ENCODE peak calls at places on chromosomes 11 and 22, in six cellular contexts. One of them, this sample, is unnamed.
A peak's percentile ranks its signal among the peaks of the same experiment; 100 is the strongest.

GRCh38 chr11:10660323-10660722 is 33.2 kb downstream of the IRAG1 start:
- DNase-seq in foreskin fibroblast: no peak
- DNase-seq in adrenal gland: no peak
- DNase-seq in AG09309: no peak
- DNase-seq in uterus: no peak
- DNase-seq in fibroblast of mammary gland: no peak
- DNase-seq in this sample: no peak

GRCh38 chr11:117183724-117184349 is 5.3 kb downstream of the SIDT2 start:
- DNase-seq in foreskin fibroblast: no peak
- DNase-seq in adrenal gland: peak; percentile 9
- DNase-seq in AG09309: no peak
- DNase-seq in uterus: peak; percentile 10
- DNase-seq in fibroblast of mammary gland: no peak
- DNase-seq in this sample: no peak

GRCh38 chr11:122205036-122205435 is 89.0 kb upstream of the BLID start:
- DNase-seq in foreskin fibroblast: no peak
- DNase-seq in adrenal gland: no peak
- DNase-seq in AG09309: no peak
- DNase-seq in uterus: no peak
- DNase-seq in fibroblast of mammary gland: no peak
- DNase-seq in this sample: no peak

GRCh38 chr11:7575841-7576451 is 62.1 kb downstream of the PPFIBP2 start:
- DNase-seq in foreskin fibroblast: no peak
- DNase-seq in adrenal gland: no peak
- DNase-seq in AG09309: no peak
- DNase-seq in uterus: no peak
- DNase-seq in fibroblast of mammary gland: no peak
- DNase-seq in this sample: no peak

GRCh38 chr11:97656356-97656755 is 1266.5 kb downstream of the JRKL start:
- DNase-seq in foreskin fibroblast: no peak
- DNase-seq in adrenal gland: no peak
- DNase-seq in AG09309: no peak
- DNase-seq in uterus: no peak
- DNase-seq in fibroblast of mammary gland: no peak
- DNase-seq in this sample: no peak

GRCh38 chr22:43529954-43530863 is 118.4 kb downstream of the MPPED1 start:
- DNase-seq in foreskin fibroblast: no peak
- DNase-seq in adrenal gland: no peak
- DNase-seq in AG09309: no peak
- DNase-seq in uterus: no peak
- DNase-seq in fibroblast of mammary gland: no peak
- DNase-seq in this sample: no peak

GRCh38 chr11:10664005-10664404 is 29.6 kb downstream of the IRAG1 start:
- DNase-seq in foreskin fibroblast: no peak
- DNase-seq in adrenal gland: no peak
- DNase-seq in AG09309: no peak
- DNase-seq in uterus: no peak
- DNase-seq in fibroblast of mammary gland: no peak
- DNase-seq in this sample: no peak

GRCh38 chr11:1515082-1516060 is 28.8 kb upstream of the MOB2 start:
- DNase-seq in foreskin fibroblast: peak; percentile 52
- DNase-seq in adrenal gland: peak; percentile 73
- DNase-seq in AG09309: no peak
- DNase-seq in uterus: peak; percentile 73
- DNase-seq in fibroblast of mammary gland: peak; percentile 46
- DNase-seq in this sample: peak; percentile 95

GRCh38 chr22:37018815-37019308 is 385 bp downstream of the TST start:
- DNase-seq in foreskin fibroblast: peak; percentile 38
- DNase-seq in adrenal gland: peak; percentile 46
- DNase-seq in AG09309: no peak
- DNase-seq in uterus: peak; percentile 79
- DNase-seq in fibroblast of mammary gland: peak; percentile 41
- DNase-seq in this sample: peak; percentile 41

GRCh38 chr22:37510046-37510445 is 9.2 kb downstream of the CARD10 start:
- DNase-seq in foreskin fibroblast: no peak
- DNase-seq in adrenal gland: no peak
- DNase-seq in AG09309: no peak
- DNase-seq in uterus: no peak
- DNase-seq in fibroblast of mammary gland: no peak
- DNase-seq in this sample: no peak

GRCh38 chr11:8032576-8033311 is 45.6 kb downstream of the EIF3F start:
- DNase-seq in foreskin fibroblast: no peak
- DNase-seq in adrenal gland: no peak
- DNase-seq in AG09309: no peak
- DNase-seq in uterus: no peak
- DNase-seq in fibroblast of mammary gland: no peak
- DNase-seq in this sample: no peak

GRCh38 chr22:37496651-37497599 is 10.7 kb upstream of the MFNG start:
- DNase-seq in foreskin fibroblast: peak; percentile 83
- DNase-seq in adrenal gland: no peak
- DNase-seq in AG09309: peak; percentile 64
- DNase-seq in uterus: no peak
- DNase-seq in fibroblast of mammary gland: peak; percentile 91
- DNase-seq in this sample: no peak

GRCh38 chr22:49666146-49666809 is 161.4 kb downstream of the BRD1 start:
- DNase-seq in foreskin fibroblast: no peak
- DNase-seq in adrenal gland: no peak
- DNase-seq in AG09309: no peak
- DNase-seq in uterus: no peak
- DNase-seq in fibroblast of mammary gland: no peak
- DNase-seq in this sample: no peak

GRCh38 chr11:100639140-100639539 is 47.9 kb upstream of the ARHGAP42 start:
- DNase-seq in foreskin fibroblast: no peak
- DNase-seq in adrenal gland: no peak
- DNase-seq in AG09309: no peak
- DNase-seq in uterus: peak; percentile 18
- DNase-seq in fibroblast of mammary gland: peak; percentile 29
- DNase-seq in this sample: no peak

GRCh38 chr11:133082851-133083488 is 449.3 kb downstream of the OPCML start:
- DNase-seq in foreskin fibroblast: peak; percentile 8
- DNase-seq in adrenal gland: peak; percentile 29
- DNase-seq in AG09309: no peak
- DNase-seq in uterus: no peak
- DNase-seq in fibroblast of mammary gland: peak; percentile 21
- DNase-seq in this sample: peak; percentile 94

GRCh38 chr11:22666700-22667439 is 459 bp downstream of the GAS2 start:
- DNase-seq in foreskin fibroblast: no peak
- DNase-seq in adrenal gland: peak; percentile 21
- DNase-seq in AG09309: no peak
- DNase-seq in uterus: no peak
- DNase-seq in fibroblast of mammary gland: peak; percentile 3
- DNase-seq in this sample: peak; percentile 55

GRCh38 chr11:67376873-67377808 is 3.7 kb upstream of the CLCF1 start:
- DNase-seq in foreskin fibroblast: no peak
- DNase-seq in adrenal gland: no peak
- DNase-seq in AG09309: no peak
- DNase-seq in uterus: peak; percentile 32
- DNase-seq in fibroblast of mammary gland: no peak
- DNase-seq in this sample: no peak

GRCh38 chr11:73663604-73664495 is 17.5 kb downstream of the PLEKHB1 start:
- DNase-seq in foreskin fibroblast: no peak
- DNase-seq in adrenal gland: no peak
- DNase-seq in AG09309: no peak
- DNase-seq in uterus: no peak
- DNase-seq in fibroblast of mammary gland: no peak
- DNase-seq in this sample: no peak

GRCh38 chr11:1844221-1845094 is 5.7 kb downstream of the TNNI2 start:
- DNase-seq in foreskin fibroblast: no peak
- DNase-seq in adrenal gland: peak; percentile 89
- DNase-seq in AG09309: no peak
- DNase-seq in uterus: no peak
- DNase-seq in fibroblast of mammary gland: peak; percentile 25
- DNase-seq in this sample: no peak

GRCh38 chr22:26364066-26365015 is 64.7 kb upstream of the ASPHD2 start:
- DNase-seq in foreskin fibroblast: peak; percentile 71
- DNase-seq in adrenal gland: peak; percentile 74
- DNase-seq in AG09309: peak; percentile 55
- DNase-seq in uterus: peak; percentile 31
- DNase-seq in fibroblast of mammary gland: peak; percentile 77
- DNase-seq in this sample: peak; percentile 70

GRCh38 chr11:35892166-35892565 is 51.7 kb upstream of the LDLRAD3 start:
- DNase-seq in foreskin fibroblast: peak; percentile 14
- DNase-seq in adrenal gland: no peak
- DNase-seq in AG09309: no peak
- DNase-seq in uterus: no peak
- DNase-seq in fibroblast of mammary gland: peak; percentile 55
- DNase-seq in this sample: no peak

GRCh38 chr22:40525250-40525884 is 111.2 kb downstream of the MRTFA start:
- DNase-seq in foreskin fibroblast: peak; percentile 35
- DNase-seq in adrenal gland: peak; percentile 54
- DNase-seq in AG09309: no peak
- DNase-seq in uterus: no peak
- DNase-seq in fibroblast of mammary gland: peak; percentile 67
- DNase-seq in this sample: peak; percentile 56

GRCh38 chr11:132312161-132312560 is 941.7 kb downstream of the NTM start:
- DNase-seq in foreskin fibroblast: peak; percentile 48
- DNase-seq in adrenal gland: no peak
- DNase-seq in AG09309: peak; percentile 4
- DNase-seq in uterus: no peak
- DNase-seq in fibroblast of mammary gland: peak; percentile 34
- DNase-seq in this sample: no peak

GRCh38 chr11:26599421-26599820 is 27.4 kb upstream of the MUC15 start:
- DNase-seq in foreskin fibroblast: peak; percentile 80
- DNase-seq in adrenal gland: no peak
- DNase-seq in AG09309: no peak
- DNase-seq in uterus: no peak
- DNase-seq in fibroblast of mammary gland: peak; percentile 90
- DNase-seq in this sample: no peak

GRCh38 chr22:33117821-33118220 is 59.6 kb upstream of the SYN3 start:
- DNase-seq in foreskin fibroblast: no peak
- DNase-seq in adrenal gland: no peak
- DNase-seq in AG09309: no peak
- DNase-seq in uterus: no peak
- DNase-seq in fibroblast of mammary gland: no peak
- DNase-seq in this sample: no peak

GRCh38 chr11:4699697-4700435 is 2.2 kb upstream of the OR51E2 start:
- DNase-seq in foreskin fibroblast: no peak
- DNase-seq in adrenal gland: no peak
- DNase-seq in AG09309: no peak
- DNase-seq in uterus: no peak
- DNase-seq in fibroblast of mammary gland: no peak
- DNase-seq in this sample: no peak

GRCh38 chr11:4700436-4700820 is 2.8 kb upstream of the OR51E2 start:
- DNase-seq in foreskin fibroblast: no peak
- DNase-seq in adrenal gland: no peak
- DNase-seq in AG09309: no peak
- DNase-seq in uterus: no peak
- DNase-seq in fibroblast of mammary gland: no peak
- DNase-seq in this sample: no peak

GRCh38 chr11:4695442-4695841 is 2.2 kb downstream of the OR51E2 start:
- DNase-seq in foreskin fibroblast: no peak
- DNase-seq in adrenal gland: no peak
- DNase-seq in AG09309: no peak
- DNase-seq in uterus: no peak
- DNase-seq in fibroblast of mammary gland: no peak
- DNase-seq in this sample: no peak

GRCh38 chr11:4697583-4697982 is at the start of gene OR51E2:
- DNase-seq in foreskin fibroblast: no peak
- DNase-seq in adrenal gland: no peak
- DNase-seq in AG09309: no peak
- DNase-seq in uterus: no peak
- DNase-seq in fibroblast of mammary gland: no peak
- DNase-seq in this sample: no peak
- TF ChIP-seq CTCF in foreskin fibroblast: no peak
- TF ChIP-seq CTCF in adrenal gland: no peak
- TF ChIP-seq CTCF in AG09309: no peak
- TF ChIP-seq CTCF in uterus: no peak
- TF ChIP-seq CTCF in fibroblast of mammary gland: no peak
- TF ChIP-seq CTCF in this sample: no peak

GRCh38 chr22:19430890-19431541 is 517 bp downstream of the HIRA start:
- DNase-seq in foreskin fibroblast: peak; percentile 24
- DNase-seq in adrenal gland: peak; percentile 40
- DNase-seq in AG09309: no peak
- DNase-seq in uterus: no peak
- DNase-seq in fibroblast of mammary gland: peak; percentile 25
- DNase-seq in this sample: peak; percentile 37
- TF ChIP-seq CTCF in foreskin fibroblast: peak; percentile 13
- TF ChIP-seq CTCF in adrenal gland: no peak
- TF ChIP-seq CTCF in AG09309: peak; percentile 25
- TF ChIP-seq CTCF in uterus: no peak
- TF ChIP-seq CTCF in fibroblast of mammary gland: peak; percentile 16
- TF ChIP-seq CTCF in this sample: no peak

GRCh38 chr11:9040410-9040809 is 36.6 kb upstream of the NRIP3 start:
- DNase-seq in foreskin fibroblast: no peak
- DNase-seq in adrenal gland: no peak
- DNase-seq in AG09309: no peak
- DNase-seq in uterus: no peak
- DNase-seq in fibroblast of mammary gland: no peak
- DNase-seq in this sample: no peak

GRCh38 chr11:9047986-9048522 is 43.3 kb downstream of the SCUBE2 start:
- DNase-seq in foreskin fibroblast: peak; percentile 43
- DNase-seq in adrenal gland: no peak
- DNase-seq in AG09309: no peak
- DNase-seq in uterus: peak; percentile 49
- DNase-seq in fibroblast of mammary gland: peak; percentile 68
- DNase-seq in this sample: no peak

GRCh38 chr11:9052316-9052715 is 39.1 kb downstream of the SCUBE2 start:
- DNase-seq in foreskin fibroblast: no peak
- DNase-seq in adrenal gland: no peak
- DNase-seq in AG09309: no peak
- DNase-seq in uterus: no peak
- DNase-seq in fibroblast of mammary gland: no peak
- DNase-seq in this sample: no peak

DNA sequence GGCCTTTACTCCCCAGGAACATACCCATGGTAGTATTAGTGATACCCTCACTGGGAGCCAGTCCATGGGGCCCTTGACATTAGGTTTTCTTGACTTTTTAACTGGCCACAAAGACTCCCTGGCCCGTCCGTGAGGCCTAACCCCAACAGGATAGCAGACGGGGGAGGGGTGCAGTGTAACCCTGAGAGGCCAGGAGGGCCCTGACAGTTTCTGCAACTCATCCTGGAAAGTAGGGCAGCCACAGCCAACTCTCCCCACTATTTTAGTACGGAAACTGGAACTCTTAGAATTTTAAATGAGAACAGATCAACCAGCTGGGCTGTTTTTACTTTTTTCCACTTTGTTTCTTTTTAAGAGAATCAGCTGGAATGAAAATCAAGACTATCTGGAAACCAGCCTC is 42.6 kb upstream of the NRIP3 start:
- DNase-seq in foreskin fibroblast: no peak
- DNase-seq in adrenal gland: no peak
- DNase-seq in AG09309: no peak
- DNase-seq in uterus: peak; percentile 31
- DNase-seq in fibroblast of mammary gland: no peak
- DNase-seq in this sample: no peak
- TF ChIP-seq CTCF in foreskin fibroblast: no peak
- TF ChIP-seq CTCF in adrenal gland: no peak
- TF ChIP-seq CTCF in AG09309: no peak
- TF ChIP-seq CTCF in uterus: no peak
- TF ChIP-seq CTCF in fibroblast of mammary gland: no peak
- TF ChIP-seq CTCF in this sample: no peak

GRCh38 chr11:60743058-60743457 is 13.6 kb upstream of the MS4A15 start:
- DNase-seq in foreskin fibroblast: no peak
- DNase-seq in adrenal gland: no peak
- DNase-seq in AG09309: no peak
- DNase-seq in uterus: no peak
- DNase-seq in fibroblast of mammary gland: no peak
- DNase-seq in this sample: no peak
- TF ChIP-seq CTCF in foreskin fibroblast: no peak
- TF ChIP-seq CTCF in adrenal gland: no peak
- TF ChIP-seq CTCF in AG09309: no peak
- TF ChIP-seq CTCF in uterus: no peak
- TF ChIP-seq CTCF in fibroblast of mammary gland: no peak
- TF ChIP-seq CTCF in this sample: no peak

GRCh38 chr11:69480547-69481392 is 693 bp upstream of the LINC01488 start:
- DNase-seq in foreskin fibroblast: no peak
- DNase-seq in adrenal gland: no peak
- DNase-seq in AG09309: no peak
- DNase-seq in uterus: no peak
- DNase-seq in fibroblast of mammary gland: peak; percentile 86
- DNase-seq in this sample: no peak
- TF ChIP-seq CTCF in foreskin fibroblast: no peak
- TF ChIP-seq CTCF in adrenal gland: no peak
- TF ChIP-seq CTCF in AG09309: no peak
- TF ChIP-seq CTCF in uterus: no peak
- TF ChIP-seq CTCF in fibroblast of mammary gland: no peak
- TF ChIP-seq CTCF in this sample: no peak

This sample was measured in endothelial cell.